ENCODE peak calls at places on chromosomes 11 and 22, in four cellular contexts. One of them, this sample, is unnamed.

GRCh38 chr11:62725686-62726085 is 1.6 kb downstream of the HNRNPUL2 start:
- DNase-seq in activated gamma-delta T cell treated with anti-CD3 and anti-CD28 coated beads, Interleukin-2, amount 50 U/mL, for 16 hours: no peak
- DNase-seq in IMR-90: no peak
- DNase-seq in fibroblast of lung: no peak
- DNase-seq in this sample: no peak

GRCh38 chr11:91435694-91436375 is 788.8 kb upstream of the FAT3 start:
- DNase-seq in activated gamma-delta T cell treated with anti-CD3 and anti-CD28 coated beads, Interleukin-2, amount 50 U/mL, for 16 hours: no peak
- DNase-seq in IMR-90: no peak
- DNase-seq in fibroblast of lung: no peak
- DNase-seq in this sample: no peak

GRCh38 chr22:50261615-50262459 is at the start of gene MAPK12:
- DNase-seq in activated gamma-delta T cell treated with anti-CD3 and anti-CD28 coated beads, Interleukin-2, amount 50 U/mL, for 16 hours: no peak
- DNase-seq in IMR-90: no peak
- DNase-seq in fibroblast of lung: peak; percentile 45
- DNase-seq in this sample: peak; percentile 28

GRCh38 chr11:87128372-87128771 is 90.6 kb downstream of the TMEM135 start:
- DNase-seq in activated gamma-delta T cell treated with anti-CD3 and anti-CD28 coated beads, Interleukin-2, amount 50 U/mL, for 16 hours: no peak
- DNase-seq in IMR-90: no peak
- DNase-seq in fibroblast of lung: no peak
- DNase-seq in this sample: no peak

GRCh38 chr11:2525166-2525861 is 80.5 kb downstream of the KCNQ1 start:
- DNase-seq in activated gamma-delta T cell treated with anti-CD3 and anti-CD28 coated beads, Interleukin-2, amount 50 U/mL, for 16 hours: no peak
- DNase-seq in IMR-90: no peak
- DNase-seq in fibroblast of lung: no peak
- DNase-seq in this sample: no peak

GRCh38 chr22:43917523-43917922 is 6.1 kb upstream of the PNPLA3 start:
- DNase-seq in activated gamma-delta T cell treated with anti-CD3 and anti-CD28 coated beads, Interleukin-2, amount 50 U/mL, for 16 hours: no peak
- DNase-seq in IMR-90: no peak
- DNase-seq in fibroblast of lung: no peak
- DNase-seq in this sample: no peak

GRCh38 chr11:8258771-8259170 is 4.9 kb downstream of the LMO1 start:
- DNase-seq in activated gamma-delta T cell treated with anti-CD3 and anti-CD28 coated beads, Interleukin-2, amount 50 U/mL, for 16 hours: no peak
- DNase-seq in IMR-90: peak; percentile 26
- DNase-seq in fibroblast of lung: peak; percentile 80
- DNase-seq in this sample: no peak

GRCh38 chr22:46064236-46064965 is 85.9 kb upstream of the PPARA start:
- DNase-seq in activated gamma-delta T cell treated with anti-CD3 and anti-CD28 coated beads, Interleukin-2, amount 50 U/mL, for 16 hours: no peak
- DNase-seq in IMR-90: no peak
- DNase-seq in fibroblast of lung: peak; percentile 67
- DNase-seq in this sample: no peak

GRCh38 chr11:94130589-94131362 is 2.1 kb downstream of the PANX1 start:
- DNase-seq in activated gamma-delta T cell treated with anti-CD3 and anti-CD28 coated beads, Interleukin-2, amount 50 U/mL, for 16 hours: no peak
- DNase-seq in IMR-90: peak; percentile 89
- DNase-seq in fibroblast of lung: peak; percentile 92
- DNase-seq in this sample: peak; percentile 94

GRCh38 chr11:93747122-93747521 is 5.7 kb downstream of the C11orf54 start:
- DNase-seq in activated gamma-delta T cell treated with anti-CD3 and anti-CD28 coated beads, Interleukin-2, amount 50 U/mL, for 16 hours: no peak
- DNase-seq in IMR-90: no peak
- DNase-seq in fibroblast of lung: no peak
- DNase-seq in this sample: no peak

GRCh38 chr11:12451179-12451814 is 73.9 kb downstream of the PARVA start:
- DNase-seq in activated gamma-delta T cell treated with anti-CD3 and anti-CD28 coated beads, Interleukin-2, amount 50 U/mL, for 16 hours: no peak
- DNase-seq in IMR-90: no peak
- DNase-seq in fibroblast of lung: no peak
- DNase-seq in this sample: no peak

GRCh38 chr22:45450931-45451651 is 37.6 kb downstream of the RIBC2 start:
- DNase-seq in activated gamma-delta T cell treated with anti-CD3 and anti-CD28 coated beads, Interleukin-2, amount 50 U/mL, for 16 hours: no peak
- DNase-seq in IMR-90: peak; percentile 97
- DNase-seq in fibroblast of lung: peak; percentile 88
- DNase-seq in this sample: peak; percentile 15

GRCh38 chr11:9982796-9983579 is 311.0 kb downstream of the SBF2 start:
- DNase-seq in activated gamma-delta T cell treated with anti-CD3 and anti-CD28 coated beads, Interleukin-2, amount 50 U/mL, for 16 hours: no peak
- DNase-seq in IMR-90: peak; percentile 40
- DNase-seq in fibroblast of lung: peak; percentile 65
- DNase-seq in this sample: peak; percentile 78

GRCh38 chr22:43412808-43413785 is 1.3 kb downstream of the MPPED1 start:
- DNase-seq in activated gamma-delta T cell treated with anti-CD3 and anti-CD28 coated beads, Interleukin-2, amount 50 U/mL, for 16 hours: no peak
- DNase-seq in IMR-90: no peak
- DNase-seq in fibroblast of lung: no peak
- DNase-seq in this sample: no peak

GRCh38 chr11:118907051-118907748 is 18.5 kb downstream of the BCL9L start:
- DNase-seq in activated gamma-delta T cell treated with anti-CD3 and anti-CD28 coated beads, Interleukin-2, amount 50 U/mL, for 16 hours: peak; percentile 85
- DNase-seq in IMR-90: peak; percentile 62
- DNase-seq in fibroblast of lung: peak; percentile 45
- DNase-seq in this sample: peak; percentile 82

GRCh38 chr11:108199446-108200321 is 22.8 kb downstream of the NPAT start:
- DNase-seq in activated gamma-delta T cell treated with anti-CD3 and anti-CD28 coated beads, Interleukin-2, amount 50 U/mL, for 16 hours: no peak
- DNase-seq in IMR-90: peak; percentile 68
- DNase-seq in fibroblast of lung: peak; percentile 72
- DNase-seq in this sample: peak; percentile 76

GRCh38 chr11:24406389-24406788 is 90.5 kb upstream of the LUZP2 start:
- DNase-seq in activated gamma-delta T cell treated with anti-CD3 and anti-CD28 coated beads, Interleukin-2, amount 50 U/mL, for 16 hours: no peak
- DNase-seq in IMR-90: no peak
- DNase-seq in fibroblast of lung: no peak
- DNase-seq in this sample: no peak

GRCh38 chr11:124917115-124917637 is 1.9 kb upstream of the HEPN1 start:
- DNase-seq in activated gamma-delta T cell treated with anti-CD3 and anti-CD28 coated beads, Interleukin-2, amount 50 U/mL, for 16 hours: no peak
- DNase-seq in IMR-90: peak; percentile 89
- DNase-seq in fibroblast of lung: peak; percentile 28
- DNase-seq in this sample: peak; percentile 88

GRCh38 chr22:24431309-24432034 is 4.1 kb downstream of the ADORA2A start:
- DNase-seq in activated gamma-delta T cell treated with anti-CD3 and anti-CD28 coated beads, Interleukin-2, amount 50 U/mL, for 16 hours: no peak
- DNase-seq in IMR-90: no peak
- DNase-seq in fibroblast of lung: no peak
- DNase-seq in this sample: no peak

GRCh38 chr11:11940551-11940950 is 67.9 kb downstream of the DKK3 start:
- DNase-seq in activated gamma-delta T cell treated with anti-CD3 and anti-CD28 coated beads, Interleukin-2, amount 50 U/mL, for 16 hours: no peak
- DNase-seq in IMR-90: no peak
- DNase-seq in fibroblast of lung: no peak
- DNase-seq in this sample: no peak